ENCODE peak calls at places on chromosomes 11 and 22, in six cellular contexts. K, C, Y, A, S and B are unnamed samples.

GRCh38 chr11:27795955-27796861 is 96.0 kb upstream of the BDNF start:
- DNase-seq in K (peak), C (no peak), Y (no peak), A (peak), S (no peak), B (peak)

GRCh38 chr11:27211370-27212127 is 151.5 kb downstream of the CCDC34 start:
- DNase-seq in K (peak), C (no peak), Y (no peak), A (no peak), S (no peak), B (no peak)

GRCh38 chr22:37782340-37783168 is 25.2 kb upstream of the GCAT start:
- DNase-seq in K (no peak), C (no peak), Y (no peak), A (peak), S (no peak), B (no peak)

GRCh38 chr11:66745356-66746235 is 16.6 kb upstream of the SPTBN2 start:
- DNase-seq in K (peak), C (peak), Y (no peak), A (no peak), S (no peak), B (peak)

GRCh38 chr11:117426297-117426685 is 98.6 kb downstream of the CEP164 start:
- DNase-seq in K (peak), C (peak), Y (peak), A (peak), S (peak), B (peak)

GRCh38 chr22:48974443-48975251 is 853.0 kb downstream of the BRD1 start:
- DNase-seq in K (no peak), C (no peak), Y (no peak), A (no peak), S (no peak), B (peak)

GRCh38 chr11:134863294-134863693 is 451.3 kb upstream of the B3GAT1 start:
- DNase-seq in K (no peak), C (no peak), Y (no peak), A (no peak), S (no peak), B (no peak)

GRCh38 chr11:27468209-27468608 is 4.4 kb downstream of the LGR4 start:
- DNase-seq in K (no peak), C (no peak), Y (no peak), A (peak), S (no peak), B (no peak)

GRCh38 chr11:35077709-35078695 is 61.0 kb upstream of the CD44 start:
- DNase-seq in K (no peak), C (no peak), Y (no peak), A (peak), S (peak), B (no peak)

GRCh38 chr11:61174275-61174674 is 13.0 kb upstream of the VPS37C start:
- DNase-seq in K (no peak), C (no peak), Y (no peak), A (no peak), S (no peak), B (no peak)

GRCh38 chr11:15913261-15913660 is 443.1 kb downstream of the SOX6 start:
- DNase-seq in K (no peak), C (no peak), Y (no peak), A (no peak), S (no peak), B (no peak)

GRCh38 chr22:23305922-23306374 is 125.6 kb downstream of the BCR start:
- DNase-seq in K (peak), C (no peak), Y (peak), A (peak), S (no peak), B (peak)

GRCh38 chr22:38080847-38081635 is 2.9 kb downstream of the SLC16A8 start:
- DNase-seq in K (no peak), C (no peak), Y (no peak), A (peak), S (no peak), B (no peak)

GRCh38 chr22:22076361-22076760 is 93.8 kb upstream of the TOP3B start:
- DNase-seq in K (no peak), C (no peak), Y (no peak), A (no peak), S (no peak), B (no peak)

GRCh38 chr11:80096736-80097135 is 655.9 kb upstream of the TENM4 start:
- DNase-seq in K (no peak), C (no peak), Y (no peak), A (peak), S (no peak), B (no peak)

GRCh38 chr11:128021304-128022006 is 565.9 kb downstream of the ETS1 start:
- DNase-seq in K (no peak), C (no peak), Y (no peak), A (no peak), S (no peak), B (no peak)

GRCh38 chr11:93614111-93614784 is 47.2 kb upstream of the CEP295 start:
- DNase-seq in K (peak), C (no peak), Y (no peak), A (no peak), S (no peak), B (no peak)

GRCh38 chr22:31343235-31344191 is 2.6 kb downstream of the PATZ1 start:
- DNase-seq in K (peak), C (peak), Y (peak), A (no peak), S (no peak), B (peak)

GRCh38 chr11:100622404-100622803 is 64.7 kb upstream of the ARHGAP42 start:
- DNase-seq in K (no peak), C (no peak), Y (no peak), A (no peak), S (no peak), B (no peak)

GRCh38 chr22:46012881-46013281 is 35.9 kb upstream of the WNT7B start:
- DNase-seq in K (no peak), C (no peak), Y (no peak), A (no peak), S (no peak), B (no peak)

GRCh38 chr11:60700689-60701508 is 1.5 kb downstream of the MS4A8 start:
- DNase-seq in K (peak), C (no peak), Y (no peak), A (no peak), S (no peak), B (no peak)

GRCh38 chr11:115985896-115986295 is 481.7 kb upstream of the CADM1 start:
- DNase-seq in K (no peak), C (no peak), Y (no peak), A (no peak), S (no peak), B (no peak)

GRCh38 chr11:131474947-131475346 is 104.5 kb downstream of the NTM start:
- DNase-seq in K (no peak), C (no peak), Y (no peak), A (no peak), S (no peak), B (no peak)

GRCh38 chr11:1123970-1124369 is 33.8 kb upstream of the MUC5AC start:
- DNase-seq in K (no peak), C (peak), Y (no peak), A (no peak), S (no peak), B (no peak)

GRCh38 chr22:26496456-26496855 is 12.8 kb downstream of the SRRD start:
- DNase-seq in K (no peak), C (no peak), Y (no peak), A (no peak), S (no peak), B (no peak)

GRCh38 chr11:23725752-23726151 is 771.1 kb upstream of the LUZP2 start:
- DNase-seq in K (no peak), C (no peak), Y (no peak), A (peak), S (no peak), B (no peak)

GRCh38 chr11:61928606-61929005 is 11.2 kb upstream of the RAB3IL1 start:
- DNase-seq in K (no peak), C (no peak), Y (no peak), A (no peak), S (no peak), B (no peak)

GRCh38 chr11:73213196-73214143 is 4.6 kb upstream of the P2RY2 start:
- DNase-seq in K (no peak), C (no peak), Y (no peak), A (no peak), S (no peak), B (no peak)

GRCh38 chr11:65862941-65863888 is 3.0 kb downstream of the MUS81 start:
- DNase-seq in K (peak), C (no peak), Y (no peak), A (no peak), S (no peak), B (peak)

GRCh38 chr11:61733120-61733978 is 19.1 kb upstream of the MYRF start:
- DNase-seq in K (peak), C (peak), Y (peak), A (peak), S (peak), B (peak)

GRCh38 chr11:1082728-1083620 is 8.3 kb downstream of the MUC2 start:
- DNase-seq in K (peak), C (no peak), Y (no peak), A (no peak), S (no peak), B (no peak)